ENCODE peak calls at places on chromosomes 4 and X, in nine cellular contexts. One of them, this sample, is unnamed.

GRCh38 chr4:108045687-108046024 is 56.0 kb downstream of the HADH start:
- DNase-seq in NB4: no peak
- DNase-seq in endothelial cell: no peak
- DNase-seq in psoas muscle: peak
- DNase-seq in neural crest cell: no peak
- DNase-seq in A549: no peak
- DNase-seq in HFF-Myc: no peak
- DNase-seq in choroid plexus epithelial cell: no peak
- DNase-seq in Calu3: no peak
- DNase-seq in this sample: no peak

GRCh38 chr4:140098481-140099132 is 55.4 kb downstream of the MAML3 start:
- DNase-seq in psoas muscle: no peak
- DNase-seq in NB4: peak
- DNase-seq in Calu3: peak
- DNase-seq in neural crest cell: no peak
- DNase-seq in HFF-Myc: no peak
- DNase-seq in endothelial cell: no peak
- DNase-seq in A549: no peak
- DNase-seq in choroid plexus epithelial cell: peak
- DNase-seq in this sample: no peak

GRCh38 chr4:25310825-25311210 is 1.8 kb upstream of the ZCCHC4 start:
- DNase-seq in A549: no peak
- DNase-seq in endothelial cell: no peak
- DNase-seq in HFF-Myc: no peak
- DNase-seq in Calu3: no peak
- DNase-seq in psoas muscle: no peak
- DNase-seq in NB4: no peak
- DNase-seq in neural crest cell: no peak
- DNase-seq in choroid plexus epithelial cell: no peak
- DNase-seq in this sample: no peak

GRCh38 chrX:103722505-103722904 is 11.8 kb downstream of the TMEM31 start:
- DNase-seq in HFF-Myc: no peak
- DNase-seq in NB4: no peak
- DNase-seq in A549: no peak
- DNase-seq in Calu3: no peak
- DNase-seq in neural crest cell: no peak
- DNase-seq in endothelial cell: no peak
- DNase-seq in choroid plexus epithelial cell: peak
- DNase-seq in psoas muscle: no peak
- DNase-seq in this sample: no peak

GRCh38 chrX:15749642-15750610 is 11.9 kb downstream of the CA5B start:
- DNase-seq in neural crest cell: no peak
- DNase-seq in NB4: no peak
- DNase-seq in endothelial cell: no peak
- DNase-seq in choroid plexus epithelial cell: no peak
- DNase-seq in A549: no peak
- DNase-seq in psoas muscle: no peak
- DNase-seq in Calu3: no peak
- DNase-seq in HFF-Myc: no peak
- DNase-seq in this sample: no peak

GRCh38 chr4:151799417-151800030 is 38.7 kb upstream of the GATB start:
- DNase-seq in psoas muscle: no peak
- DNase-seq in neural crest cell: no peak
- DNase-seq in A549: no peak
- DNase-seq in endothelial cell: no peak
- DNase-seq in NB4: no peak
- DNase-seq in choroid plexus epithelial cell: no peak
- DNase-seq in HFF-Myc: no peak
- DNase-seq in Calu3: no peak
- DNase-seq in this sample: no peak

GRCh38 chr4:35541146-35541887 is 703.0 kb downstream of the ARAP2 start:
- DNase-seq in A549: no peak
- DNase-seq in Calu3: no peak
- DNase-seq in psoas muscle: no peak
- DNase-seq in choroid plexus epithelial cell: no peak
- DNase-seq in NB4: no peak
- DNase-seq in neural crest cell: no peak
- DNase-seq in endothelial cell: no peak
- DNase-seq in HFF-Myc: no peak
- DNase-seq in this sample: no peak

GRCh38 chr4:8409271-8410065 is 31.1 kb downstream of the ACOX3 start:
- DNase-seq in A549: no peak
- DNase-seq in NB4: peak
- DNase-seq in endothelial cell: no peak
- DNase-seq in HFF-Myc: no peak
- DNase-seq in choroid plexus epithelial cell: no peak
- DNase-seq in Calu3: no peak
- DNase-seq in psoas muscle: no peak
- DNase-seq in neural crest cell: no peak
- DNase-seq in this sample: no peak

GRCh38 chr4:11720292-11720691 is 291.6 kb upstream of the HS3ST1 start:
- DNase-seq in A549: peak
- DNase-seq in HFF-Myc: no peak
- DNase-seq in neural crest cell: no peak
- DNase-seq in endothelial cell: peak
- DNase-seq in psoas muscle: no peak
- DNase-seq in Calu3: peak
- DNase-seq in choroid plexus epithelial cell: peak
- DNase-seq in NB4: peak
- DNase-seq in this sample: no peak

GRCh38 chr4:74473155-74473811 is 28.3 kb downstream of the AREG start:
- DNase-seq in NB4: no peak
- DNase-seq in neural crest cell: no peak
- DNase-seq in choroid plexus epithelial cell: peak
- DNase-seq in A549: peak
- DNase-seq in Calu3: peak
- DNase-seq in psoas muscle: no peak
- DNase-seq in HFF-Myc: no peak
- DNase-seq in endothelial cell: no peak
- DNase-seq in this sample: peak

GRCh38 chr4:168551945-168552695 is 55.3 kb downstream of the PALLD start:
- DNase-seq in neural crest cell: no peak
- DNase-seq in psoas muscle: no peak
- DNase-seq in A549: no peak
- DNase-seq in Calu3: no peak
- DNase-seq in choroid plexus epithelial cell: peak
- DNase-seq in HFF-Myc: no peak
- DNase-seq in endothelial cell: no peak
- DNase-seq in NB4: peak
- DNase-seq in this sample: no peak
- TF ChIP-seq CTCF in neural crest cell: no peak
- TF ChIP-seq CTCF in psoas muscle: peak
- TF ChIP-seq CTCF in A549: no peak
- TF ChIP-seq CTCF in Calu3: no peak
- TF ChIP-seq CTCF in choroid plexus epithelial cell: peak
- TF ChIP-seq CTCF in HFF-Myc: peak
- TF ChIP-seq CTCF in endothelial cell: no peak
- TF ChIP-seq CTCF in NB4: no peak
- TF ChIP-seq CTCF in this sample: no peak

DNA sequence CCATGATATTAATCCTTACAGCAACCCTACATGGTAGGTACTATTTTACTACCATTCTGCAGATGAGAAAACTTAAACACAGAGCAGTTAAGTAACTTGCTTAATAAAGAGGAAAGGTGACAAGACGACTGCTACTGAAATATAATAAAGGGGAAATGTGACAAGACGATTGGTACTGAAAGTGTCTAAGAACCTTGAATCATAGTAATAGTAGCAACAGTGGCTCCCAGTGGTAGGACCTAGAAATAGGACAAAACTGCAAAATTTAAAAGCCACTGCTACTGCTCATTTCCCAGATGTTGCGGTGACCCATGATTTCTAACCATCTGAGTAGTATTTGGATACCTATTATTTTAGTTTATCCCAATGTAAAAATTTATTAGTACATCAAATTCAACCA is 89.5 kb downstream of the TASL start:
- DNase-seq in neural crest cell: peak
- DNase-seq in choroid plexus epithelial cell: peak
- DNase-seq in endothelial cell: no peak
- DNase-seq in psoas muscle: no peak
- DNase-seq in A549: peak
- DNase-seq in HFF-Myc: no peak
- DNase-seq in NB4: peak
- DNase-seq in Calu3: peak
- DNase-seq in this sample: no peak
- TF ChIP-seq CTCF in neural crest cell: peak
- TF ChIP-seq CTCF in choroid plexus epithelial cell: peak
- TF ChIP-seq CTCF in endothelial cell: no peak
- TF ChIP-seq CTCF in psoas muscle: no peak
- TF ChIP-seq CTCF in A549: peak
- TF ChIP-seq CTCF in HFF-Myc: no peak
- TF ChIP-seq CTCF in NB4: no peak
- TF ChIP-seq CTCF in Calu3: no peak
- TF ChIP-seq CTCF in this sample: peak

DNA sequence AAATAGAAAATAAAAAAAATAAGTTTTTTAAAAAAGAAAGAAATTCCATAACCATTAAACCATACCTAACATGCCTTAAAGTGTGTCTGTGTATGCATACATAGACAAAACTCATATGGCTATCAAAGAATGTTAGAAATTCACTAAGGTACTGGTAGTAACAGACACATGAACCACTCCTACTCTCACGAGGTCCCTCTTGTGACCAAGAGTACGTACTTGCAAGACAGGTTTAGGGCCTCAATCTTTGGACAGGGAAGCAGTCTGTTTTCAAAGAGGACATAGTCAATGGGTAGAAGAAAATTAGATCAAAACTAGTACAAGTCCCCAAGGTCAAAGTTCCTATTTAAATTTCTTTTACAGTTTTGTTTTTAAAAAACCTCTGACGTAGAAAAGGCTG is 117.3 kb downstream of the CHM start:
- DNase-seq in psoas muscle: no peak
- DNase-seq in Calu3: no peak
- DNase-seq in neural crest cell: no peak
- DNase-seq in HFF-Myc: no peak
- DNase-seq in A549: no peak
- DNase-seq in NB4: no peak
- DNase-seq in endothelial cell: no peak
- DNase-seq in choroid plexus epithelial cell: peak
- DNase-seq in this sample: no peak
- TF ChIP-seq CTCF in psoas muscle: no peak
- TF ChIP-seq CTCF in Calu3: no peak
- TF ChIP-seq CTCF in neural crest cell: no peak
- TF ChIP-seq CTCF in HFF-Myc: no peak
- TF ChIP-seq CTCF in A549: no peak
- TF ChIP-seq CTCF in NB4: no peak
- TF ChIP-seq CTCF in endothelial cell: no peak
- TF ChIP-seq CTCF in choroid plexus epithelial cell: no peak
- TF ChIP-seq CTCF in this sample: no peak

DNA sequence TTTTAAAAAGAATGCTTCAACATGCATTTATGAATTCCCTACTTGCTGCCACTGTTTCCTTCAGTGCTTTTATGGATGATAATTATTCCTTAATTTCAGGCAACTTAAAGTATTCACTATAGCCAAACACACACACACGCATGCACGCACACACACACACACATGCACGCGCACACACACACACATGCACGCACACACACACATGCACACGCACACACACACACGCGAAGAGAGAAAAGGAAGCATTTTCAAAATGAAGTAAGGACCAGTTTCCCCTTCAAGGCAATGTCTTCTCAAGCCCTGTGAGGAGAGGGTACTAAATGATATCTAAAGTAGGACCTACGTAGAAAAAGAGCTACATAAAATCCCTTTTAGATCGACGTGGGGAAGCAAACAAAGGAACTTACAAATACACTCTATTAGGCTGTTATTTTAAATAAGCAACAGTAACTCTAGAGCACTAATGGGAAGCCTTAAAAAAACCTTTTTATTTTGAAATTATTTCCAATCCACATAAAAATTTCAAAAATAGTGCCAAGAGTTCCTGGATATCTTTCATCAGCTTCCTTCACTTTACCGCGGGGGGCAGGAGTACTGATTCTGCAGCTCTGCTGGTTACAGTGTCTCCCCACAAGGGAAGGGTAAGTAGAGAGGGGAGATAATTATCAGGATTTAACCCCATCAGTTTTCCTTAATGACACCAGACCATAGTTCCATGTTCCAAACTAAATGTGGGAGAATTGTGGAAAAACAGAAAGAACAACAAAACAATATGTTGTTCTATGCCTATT is 13.7 kb downstream of the IRF2 start:
- DNase-seq in Calu3: no peak
- DNase-seq in endothelial cell: no peak
- DNase-seq in psoas muscle: no peak
- DNase-seq in A549: no peak
- DNase-seq in HFF-Myc: no peak
- DNase-seq in choroid plexus epithelial cell: no peak
- DNase-seq in NB4: peak
- DNase-seq in neural crest cell: no peak
- DNase-seq in this sample: no peak
- TF ChIP-seq CTCF in Calu3: no peak
- TF ChIP-seq CTCF in endothelial cell: no peak
- TF ChIP-seq CTCF in psoas muscle: no peak
- TF ChIP-seq CTCF in A549: no peak
- TF ChIP-seq CTCF in HFF-Myc: no peak
- TF ChIP-seq CTCF in choroid plexus epithelial cell: no peak
- TF ChIP-seq CTCF in NB4: no peak
- TF ChIP-seq CTCF in neural crest cell: no peak
- TF ChIP-seq CTCF in this sample: no peak

GRCh38 chr4:180031330-180031729 is 2211.9 kb upstream of the TENM3 start:
- DNase-seq in psoas muscle: no peak
- DNase-seq in neural crest cell: no peak
- DNase-seq in endothelial cell: no peak
- DNase-seq in NB4: no peak
- DNase-seq in A549: no peak
- DNase-seq in choroid plexus epithelial cell: no peak
- DNase-seq in Calu3: no peak
- DNase-seq in HFF-Myc: no peak
- DNase-seq in this sample: no peak

DNA sequence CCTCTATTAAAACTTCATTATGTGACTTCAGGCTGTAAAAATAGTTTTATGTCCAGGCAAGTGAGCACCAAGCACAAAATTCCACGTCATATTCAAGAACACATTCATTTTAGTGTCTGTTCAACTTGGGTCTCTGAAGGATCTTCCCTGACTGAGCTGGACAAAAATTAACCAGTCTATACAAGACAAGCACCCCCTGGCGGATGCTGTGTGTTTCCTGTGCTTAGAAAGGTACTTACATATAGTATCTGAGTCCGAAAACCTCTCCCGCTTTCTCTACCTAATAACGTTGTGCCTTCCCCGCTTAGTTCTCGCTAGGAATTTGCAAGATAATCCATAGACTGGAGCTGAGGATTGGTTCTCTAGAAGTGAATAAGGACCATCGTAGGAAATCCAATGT is 2214.5 kb upstream of the TENM3 start:
- DNase-seq in neural crest cell: peak
- DNase-seq in HFF-Myc: no peak
- DNase-seq in psoas muscle: peak
- DNase-seq in A549: no peak
- DNase-seq in Calu3: peak
- DNase-seq in NB4: peak
- DNase-seq in choroid plexus epithelial cell: peak
- DNase-seq in endothelial cell: peak
- DNase-seq in this sample: no peak
- TF ChIP-seq CTCF in neural crest cell: peak
- TF ChIP-seq CTCF in HFF-Myc: no peak
- TF ChIP-seq CTCF in psoas muscle: no peak
- TF ChIP-seq CTCF in A549: no peak
- TF ChIP-seq CTCF in Calu3: no peak
- TF ChIP-seq CTCF in NB4: no peak
- TF ChIP-seq CTCF in choroid plexus epithelial cell: no peak
- TF ChIP-seq CTCF in endothelial cell: peak
- TF ChIP-seq CTCF in this sample: no peak

This sample was measured in AG09309.